ENCODE peak calls at places on chromosome 18, in four cellular contexts. One of them, this sample, is unnamed.
A peak's percentile ranks its signal among the peaks of the same experiment; 100 is the strongest.

GRCh38 chr18:34077599-34077998 is 147.1 kb downstream of the NOL4 start:
- DNase-seq in CD4-positive, alpha-beta memory T cell: no peak
- DNase-seq in activated CD4-positive, CD25-positive, alpha-beta regulatory T cell: no peak
- DNase-seq in amygdala: no peak
- DNase-seq in this sample: no peak

GRCh38 chr18:57035590-57035989 is 111.3 kb upstream of the BOD1L2 start:
- DNase-seq in amygdala: no peak
- DNase-seq in CD4-positive, alpha-beta memory T cell: no peak
- DNase-seq in activated CD4-positive, CD25-positive, alpha-beta regulatory T cell: no peak
- DNase-seq in this sample: no peak

GRCh38 chr18:28411806-28412205 is 234.9 kb upstream of the CDH2 start:
- DNase-seq in amygdala: no peak
- DNase-seq in CD4-positive, alpha-beta memory T cell: no peak
- DNase-seq in activated CD4-positive, CD25-positive, alpha-beta regulatory T cell: no peak
- DNase-seq in this sample: no peak

GRCh38 chr18:44096016-44096415 is 584.7 kb upstream of the SETBP1 start:
- DNase-seq in CD4-positive, alpha-beta memory T cell: no peak
- DNase-seq in activated CD4-positive, CD25-positive, alpha-beta regulatory T cell: no peak
- DNase-seq in amygdala: no peak
- DNase-seq in this sample: no peak

GRCh38 chr18:23689031-23689615 is at the start of gene LAMA3:
- DNase-seq in activated CD4-positive, CD25-positive, alpha-beta regulatory T cell: no peak
- DNase-seq in amygdala: no peak
- DNase-seq in CD4-positive, alpha-beta memory T cell: peak; percentile 29
- DNase-seq in this sample: peak; percentile 41

GRCh38 chr18:48333563-48333962 is 75.6 kb downstream of the ZBTB7C start:
- DNase-seq in activated CD4-positive, CD25-positive, alpha-beta regulatory T cell: no peak
- DNase-seq in CD4-positive, alpha-beta memory T cell: no peak
- DNase-seq in amygdala: no peak
- DNase-seq in this sample: no peak

GRCh38 chr18:23077493-23078256 is 57.6 kb upstream of the CABLES1 start:
- DNase-seq in amygdala: no peak
- DNase-seq in CD4-positive, alpha-beta memory T cell: no peak
- DNase-seq in activated CD4-positive, CD25-positive, alpha-beta regulatory T cell: no peak
- DNase-seq in this sample: no peak

GRCh38 chr18:35861367-35862114 is 110.9 kb upstream of the RMP24 start:
- DNase-seq in amygdala: no peak
- DNase-seq in CD4-positive, alpha-beta memory T cell: no peak
- DNase-seq in activated CD4-positive, CD25-positive, alpha-beta regulatory T cell: no peak
- DNase-seq in this sample: no peak

GRCh38 chr18:76974345-76974744 is 152.0 kb downstream of the ZNF236 start:
- DNase-seq in amygdala: no peak
- DNase-seq in activated CD4-positive, CD25-positive, alpha-beta regulatory T cell: no peak
- DNase-seq in CD4-positive, alpha-beta memory T cell: no peak
- DNase-seq in this sample: no peak

GRCh38 chr18:60966876-60967275 is 366.4 kb upstream of the CDH20 start:
- DNase-seq in CD4-positive, alpha-beta memory T cell: no peak
- DNase-seq in amygdala: no peak
- DNase-seq in activated CD4-positive, CD25-positive, alpha-beta regulatory T cell: no peak
- DNase-seq in this sample: no peak

GRCh38 chr18:76489081-76489480 is 6.0 kb downstream of the ZNF516 start:
- DNase-seq in amygdala: no peak
- DNase-seq in activated CD4-positive, CD25-positive, alpha-beta regulatory T cell: no peak
- DNase-seq in CD4-positive, alpha-beta memory T cell: no peak
- DNase-seq in this sample: no peak

GRCh38 chr18:42141439-42141838 is 186.4 kb downstream of the PIK3C3 start:
- DNase-seq in activated CD4-positive, CD25-positive, alpha-beta regulatory T cell: no peak
- DNase-seq in CD4-positive, alpha-beta memory T cell: no peak
- DNase-seq in amygdala: no peak
- DNase-seq in this sample: no peak

GRCh38 chr18:51037230-51037629 is 7.2 kb downstream of the SMAD4 start:
- DNase-seq in activated CD4-positive, CD25-positive, alpha-beta regulatory T cell: no peak
- DNase-seq in amygdala: no peak
- DNase-seq in CD4-positive, alpha-beta memory T cell: no peak
- DNase-seq in this sample: no peak

GRCh38 chr18:75475228-75475627 is 47.7 kb upstream of the SMIM21 start:
- DNase-seq in activated CD4-positive, CD25-positive, alpha-beta regulatory T cell: no peak
- DNase-seq in amygdala: no peak
- DNase-seq in CD4-positive, alpha-beta memory T cell: no peak
- DNase-seq in this sample: no peak

GRCh38 chr18:40357536-40357935 is 1597.5 kb upstream of the PIK3C3 start:
- DNase-seq in activated CD4-positive, CD25-positive, alpha-beta regulatory T cell: no peak
- DNase-seq in CD4-positive, alpha-beta memory T cell: no peak
- DNase-seq in amygdala: no peak
- DNase-seq in this sample: no peak

GRCh38 chr18:56684277-56684676 is 33.1 kb downstream of the WDR7 start:
- DNase-seq in CD4-positive, alpha-beta memory T cell: no peak
- DNase-seq in amygdala: no peak
- DNase-seq in activated CD4-positive, CD25-positive, alpha-beta regulatory T cell: no peak
- DNase-seq in this sample: no peak

GRCh38 chr18:56983275-56983992 is 163.5 kb upstream of the BOD1L2 start:
- DNase-seq in activated CD4-positive, CD25-positive, alpha-beta regulatory T cell: no peak
- DNase-seq in CD4-positive, alpha-beta memory T cell: no peak
- DNase-seq in amygdala: no peak
- DNase-seq in this sample: no peak

GRCh38 chr18:76451475-76452331 is 43.3 kb downstream of the ZNF516 start:
- DNase-seq in CD4-positive, alpha-beta memory T cell: no peak
- DNase-seq in amygdala: no peak
- DNase-seq in activated CD4-positive, CD25-positive, alpha-beta regulatory T cell: no peak
- DNase-seq in this sample: no peak

GRCh38 chr18:801137-801536 is 10.9 kb downstream of the YES1 start:
- DNase-seq in amygdala: no peak
- DNase-seq in CD4-positive, alpha-beta memory T cell: no peak
- DNase-seq in activated CD4-positive, CD25-positive, alpha-beta regulatory T cell: no peak
- DNase-seq in this sample: no peak

GRCh38 chr18:76429262-76430126 is 65.5 kb downstream of the ZNF516 start:
- DNase-seq in activated CD4-positive, CD25-positive, alpha-beta regulatory T cell: no peak
- DNase-seq in amygdala: no peak
- DNase-seq in CD4-positive, alpha-beta memory T cell: no peak
- DNase-seq in this sample: no peak

GRCh38 chr18:44897445-44898215 is 216.9 kb downstream of the SETBP1 start:
- DNase-seq in activated CD4-positive, CD25-positive, alpha-beta regulatory T cell: no peak
- DNase-seq in CD4-positive, alpha-beta memory T cell: no peak
- DNase-seq in amygdala: no peak
- DNase-seq in this sample: no peak

GRCh38 chr18:71105078-71105819 is 816.4 kb downstream of the SOCS6 start:
- DNase-seq in amygdala: no peak
- DNase-seq in activated CD4-positive, CD25-positive, alpha-beta regulatory T cell: no peak
- DNase-seq in CD4-positive, alpha-beta memory T cell: no peak
- DNase-seq in this sample: no peak

GRCh38 chr18:26489881-26490280 is 58.5 kb downstream of the KCTD1 start:
- DNase-seq in CD4-positive, alpha-beta memory T cell: no peak
- DNase-seq in activated CD4-positive, CD25-positive, alpha-beta regulatory T cell: no peak
- DNase-seq in amygdala: no peak
- DNase-seq in this sample: no peak

GRCh38 chr18:22961156-22961555 is 28.0 kb downstream of the RBBP8 start:
- DNase-seq in CD4-positive, alpha-beta memory T cell: no peak
- DNase-seq in amygdala: no peak
- DNase-seq in activated CD4-positive, CD25-positive, alpha-beta regulatory T cell: no peak
- DNase-seq in this sample: no peak

GRCh38 chr18:48735070-48735676 is 196.3 kb downstream of the CTIF start:
- DNase-seq in activated CD4-positive, CD25-positive, alpha-beta regulatory T cell: no peak
- DNase-seq in amygdala: no peak
- DNase-seq in CD4-positive, alpha-beta memory T cell: no peak
- DNase-seq in this sample: no peak

GRCh38 chr18:77461062-77461693 is 211.5 kb downstream of the GALR1 start:
- DNase-seq in amygdala: no peak
- DNase-seq in activated CD4-positive, CD25-positive, alpha-beta regulatory T cell: no peak
- DNase-seq in CD4-positive, alpha-beta memory T cell: no peak
- DNase-seq in this sample: no peak

GRCh38 chr18:22398464-22398863 is 19.3 kb downstream of the CTAGE1 start:
- DNase-seq in activated CD4-positive, CD25-positive, alpha-beta regulatory T cell: no peak
- DNase-seq in amygdala: no peak
- DNase-seq in CD4-positive, alpha-beta memory T cell: no peak
- DNase-seq in this sample: no peak

GRCh38 chr18:57447154-57447621 is 12.0 kb downstream of the ONECUT2 start:
- DNase-seq in amygdala: no peak
- DNase-seq in CD4-positive, alpha-beta memory T cell: no peak
- DNase-seq in activated CD4-positive, CD25-positive, alpha-beta regulatory T cell: no peak
- DNase-seq in this sample: no peak

GRCh38 chr18:61825386-61825785 is 67.4 kb downstream of the RNF152 start:
- DNase-seq in amygdala: no peak
- DNase-seq in CD4-positive, alpha-beta memory T cell: no peak
- DNase-seq in activated CD4-positive, CD25-positive, alpha-beta regulatory T cell: no peak
- DNase-seq in this sample: no peak

GRCh38 chr18:731185-731584 is 18.8 kb upstream of the ENOSF1 start:
- DNase-seq in CD4-positive, alpha-beta memory T cell: no peak
- DNase-seq in amygdala: no peak
- DNase-seq in activated CD4-positive, CD25-positive, alpha-beta regulatory T cell: no peak
- DNase-seq in this sample: no peak

GRCh38 chr18:57015036-57015805 is 131.7 kb upstream of the BOD1L2 start:
- DNase-seq in CD4-positive, alpha-beta memory T cell: no peak
- DNase-seq in amygdala: no peak
- DNase-seq in activated CD4-positive, CD25-positive, alpha-beta regulatory T cell: no peak
- DNase-seq in this sample: no peak

GRCh38 chr18:50310080-50310479 is 22.6 kb upstream of the CXXC1 start:
- DNase-seq in activated CD4-positive, CD25-positive, alpha-beta regulatory T cell: no peak
- DNase-seq in CD4-positive, alpha-beta memory T cell: no peak
- DNase-seq in amygdala: no peak
- DNase-seq in this sample: no peak

GRCh38 chr18:42801706-42802105 is 313.8 kb downstream of the RIT2 start:
- DNase-seq in amygdala: no peak
- DNase-seq in activated CD4-positive, CD25-positive, alpha-beta regulatory T cell: no peak
- DNase-seq in CD4-positive, alpha-beta memory T cell: no peak
- DNase-seq in this sample: no peak

GRCh38 chr18:11808001-11808855 is 43.0 kb upstream of the CHMP1B start:
- DNase-seq in amygdala: no peak
- DNase-seq in activated CD4-positive, CD25-positive, alpha-beta regulatory T cell: no peak
- DNase-seq in CD4-positive, alpha-beta memory T cell: no peak
- DNase-seq in this sample: no peak

This sample was measured in naive thymus-derived CD4-positive, alpha-beta T cell.